ENCODE peak calls at places on chromosome 22, in four cellular contexts. R is neuronal stem cell, C is IMR-90, Z is H9. O is an unnamed sample.

GRCh38 chr22:27222178-27222577 is 564.8 kb downstream of the MIAT start:
- DNase-seq in C (no peak), R (no peak), Z (no peak), O (no peak)

GRCh38 chr22:32555546-32555945 is 80.9 kb downstream of the FBXO7 start:
- DNase-seq in C (no peak), R (no peak), Z (no peak), O (no peak)

GRCh38 chr22:28310299-28310698 is 369.3 kb downstream of the TTC28 start:
- DNase-seq in R (no peak), Z (no peak), C (no peak), O (no peak)

GRCh38 chr22:27603823-27604190 is 197.7 kb downstream of the MN1 start:
- DNase-seq in Z (no peak), R (no peak), C (no peak), O (no peak)

GRCh38 chr22:25663654-25664053 is 78.3 kb upstream of the MYO18B start:
- DNase-seq in C (no peak), Z (no peak), R (no peak), O (no peak)

GRCh38 chr22:37234736-37235711 is 9.0 kb downstream of the RAC2 start:
- DNase-seq in Z (no peak), C (no peak), R (no peak), O (no peak)

GRCh38 chr22:37184816-37185541 is 3.1 kb downstream of the C1QTNF6 start:
- DNase-seq in R (no peak), Z (no peak), C (no peak), O (no peak)

GRCh38 chr22:38038890-38039812 is 18.1 kb upstream of the PICK1 start:
- DNase-seq in C (no peak), Z (no peak), R (no peak), O (no peak)

GRCh38 chr22:42069801-42070516 is 653 bp downstream of the NAGA start:
- DNase-seq in R (no peak), Z (peak; percentile 45), C (no peak), O (no peak)

GRCh38 chr22:25960375-25960774 is 208.9 kb upstream of the SEZ6L start:
- DNase-seq in Z (peak; percentile 46), R (no peak), C (no peak), O (peak; percentile 45)

GRCh38 chr22:39466228-39467006 is 9.6 kb downstream of the MGAT3 start:
- DNase-seq in R (no peak), C (no peak), Z (no peak), O (no peak)

GRCh38 chr22:49268924-49269323 is 558.7 kb downstream of the BRD1 start:
- DNase-seq in R (no peak), C (no peak), Z (no peak), O (no peak)

GRCh38 chr22:49269371-49269770 is 558.3 kb downstream of the BRD1 start:
- DNase-seq in R (no peak), C (no peak), Z (peak; percentile 79), O (peak; percentile 57)

GRCh38 chr22:49264696-49265095 is 563.0 kb downstream of the BRD1 start:
- DNase-seq in Z (no peak), C (no peak), R (no peak), O (no peak)

GRCh38 chr22:49267996-49268395 is 559.7 kb downstream of the BRD1 start:
- DNase-seq in C (no peak), R (no peak), Z (no peak), O (peak; percentile 5)

DNA sequence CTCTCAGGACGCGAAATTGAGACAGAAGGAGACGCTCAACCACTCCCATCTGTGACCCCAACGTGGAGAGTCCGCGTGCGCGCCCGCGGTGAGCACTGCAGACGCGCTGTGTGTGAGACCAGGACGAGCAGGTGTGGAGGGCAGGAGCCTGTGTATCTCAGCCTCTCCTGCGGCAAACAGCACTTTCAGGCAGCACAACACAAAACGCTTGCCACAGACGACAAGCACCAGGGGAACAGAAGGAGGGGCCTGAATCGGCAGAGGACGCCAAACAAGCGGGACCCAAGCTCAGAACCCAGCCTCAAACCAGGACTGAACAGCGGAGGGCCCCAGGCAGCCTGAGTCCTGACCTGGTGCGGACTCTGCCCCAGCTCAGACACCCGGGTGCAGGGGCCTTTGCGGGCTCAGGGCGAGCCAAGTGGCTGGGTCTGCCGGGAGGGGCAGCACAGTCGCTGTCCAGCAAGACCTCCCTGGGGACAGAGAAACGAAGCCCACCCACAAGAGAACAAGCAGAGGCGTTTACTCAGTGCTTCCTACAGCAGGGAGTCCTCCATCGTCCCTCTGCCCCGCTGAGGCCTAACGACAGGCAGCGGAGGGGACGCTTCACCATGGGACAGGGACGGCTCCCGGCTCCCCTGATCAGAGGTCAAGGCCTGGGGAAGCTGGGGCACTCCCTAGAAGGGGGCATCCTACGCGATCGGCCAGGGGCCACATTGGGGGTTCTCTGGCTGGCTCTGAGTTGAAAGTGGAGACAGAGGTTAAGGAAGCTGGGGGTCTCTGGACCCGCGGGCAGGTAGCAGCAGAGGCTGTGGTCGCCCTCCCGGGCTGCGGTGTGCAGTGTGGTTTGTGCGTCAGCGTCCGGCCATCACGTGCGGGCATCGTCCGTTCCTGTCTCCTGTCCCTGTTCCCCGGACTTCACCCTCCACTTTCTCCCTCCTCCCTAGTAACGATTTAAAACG is 560.8 kb downstream of the BRD1 start:
- DNase-seq in C (no peak), R (no peak), Z (peak; percentile 60), O (no peak)
- H3K18ac ChIP-seq in C (no peak overlapping the region), R (peak overlapping the region; percentile 95), Z (peak overlapping the region; percentile 27), O (no peak overlapping the region)

DNA sequence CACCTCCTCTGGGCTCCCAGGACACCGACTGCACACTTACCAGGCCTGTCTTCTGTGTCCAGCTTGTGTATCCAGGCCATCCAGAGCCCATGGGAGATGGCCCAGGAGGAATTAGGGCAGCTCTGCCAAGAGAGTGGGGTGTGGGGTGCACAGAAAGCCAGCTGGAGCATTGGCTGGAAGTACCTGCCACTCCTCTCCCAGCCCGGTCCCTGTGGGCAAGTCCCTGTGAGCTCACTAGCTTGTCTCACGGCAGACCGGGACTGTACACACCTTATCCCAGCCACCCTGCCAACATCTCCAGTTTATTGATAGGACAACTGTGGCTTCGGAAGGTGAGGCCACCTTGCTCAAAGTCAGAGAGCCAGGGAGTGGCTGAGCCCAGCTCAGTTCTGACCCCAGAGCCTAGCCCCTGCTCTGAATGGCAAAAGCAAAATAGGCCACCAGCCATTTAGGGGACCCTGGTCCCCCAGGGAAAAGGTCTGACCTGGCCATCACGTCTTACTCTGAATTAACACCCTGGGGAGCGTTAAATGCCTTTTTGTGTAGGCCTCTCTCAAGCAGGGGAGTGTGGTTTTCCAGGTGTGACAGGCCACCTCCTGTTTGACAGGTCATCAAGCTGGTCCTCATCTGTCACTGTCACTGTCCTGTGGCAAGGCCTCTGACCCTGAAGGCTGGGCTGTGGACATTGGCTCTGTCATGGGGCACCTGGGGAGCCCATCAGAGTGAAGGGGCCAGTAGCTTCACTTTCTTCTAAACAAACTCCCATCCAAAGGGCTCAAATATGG is 15.1 kb downstream of the UQCR10 start:
- DNase-seq in R (no peak), Z (no peak), C (peak; percentile 46), O (no peak)
- H3K18ac ChIP-seq in R (peak overlapping the region; percentile 24), Z (no peak overlapping the region), C (peak overlapping the region; percentile 94), O (no peak overlapping the region)

DNA sequence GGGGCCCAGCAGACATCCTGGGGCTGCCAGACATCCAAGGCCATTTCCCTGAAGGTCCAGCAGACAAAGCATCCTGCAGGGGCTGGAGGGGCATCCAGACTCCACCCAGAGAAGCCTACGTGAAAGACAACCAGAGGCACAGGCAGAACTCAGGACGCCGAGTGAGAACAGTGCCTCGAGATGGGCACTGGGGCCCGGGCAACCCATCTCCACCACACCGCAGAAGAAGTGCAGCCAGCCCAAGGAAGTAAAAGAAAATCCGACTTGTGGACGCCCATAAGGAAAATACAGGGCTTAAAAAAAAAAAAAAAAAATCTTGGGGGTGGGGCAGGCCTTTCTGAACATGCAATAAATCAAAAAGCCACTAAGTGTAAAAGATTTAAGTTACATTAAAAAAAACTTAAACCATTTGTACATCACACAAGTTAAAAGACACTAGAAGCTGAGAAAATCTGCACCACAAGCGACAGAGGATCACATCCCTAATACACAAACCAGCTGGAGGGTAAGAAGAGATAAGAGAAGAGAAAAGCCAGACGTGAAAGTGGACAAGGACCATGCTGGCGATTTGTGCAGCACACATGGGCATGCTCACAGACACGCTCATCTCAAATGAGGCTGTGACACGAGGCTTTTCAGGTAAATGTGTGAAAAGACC is 35.8 kb upstream of the COMT start:
- DNase-seq in C (no peak), R (no peak), Z (peak; percentile 25), O (peak; percentile 54)
- H3K18ac ChIP-seq in C (no peak overlapping the region), R (no peak overlapping the region), Z (no peak overlapping the region), O (no peak overlapping the region)

GRCh38 chr22:31038686-31039085 is 42.4 kb upstream of the SMTN start:
- DNase-seq in Z (no peak), R (no peak), C (no peak), O (no peak)
- H3K18ac ChIP-seq in Z (no peak overlapping the region), R (no peak overlapping the region), C (peak overlapping the region; percentile 76), O (no peak overlapping the region)

DNA sequence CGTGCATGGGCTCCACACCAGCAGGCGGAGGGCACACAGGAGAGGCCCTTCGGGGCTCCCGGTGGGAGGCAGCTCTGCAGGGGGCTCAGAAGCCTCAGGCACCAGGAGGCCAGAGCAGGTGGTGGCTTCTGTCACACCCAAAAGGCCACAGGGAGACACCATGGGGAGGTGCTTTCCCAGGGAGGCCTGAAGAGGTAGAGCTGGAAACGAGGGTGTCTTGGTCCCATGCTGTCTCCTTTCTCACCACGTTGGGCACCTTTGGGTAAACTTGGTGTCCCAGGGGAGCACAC is 764.7 kb downstream of the BRD1 start:
- DNase-seq in C (no peak), R (no peak), Z (no peak), O (no peak)
- H3K18ac ChIP-seq in C (no peak overlapping the region), R (peak overlapping the region; percentile 63), Z (peak overlapping the region; percentile 30), O (no peak overlapping the region)

O was measured in mesendoderm.